ENCODE peak calls at places on chromosome 18, in seven cellular contexts. B, F, S, L, Z, W and M are unnamed samples.
A peak's percentile ranks its signal among the peaks of the same experiment; 100 is the strongest.

GRCh38 chr18:78999939-79000338 is 20.3 kb downstream of the SALL3 start:
- DNase-seq in B (no peak), F (no peak), S (no peak), L (peak; percentile 50), Z (no peak), W (no peak), M (no peak)

GRCh38 chr18:26617151-26617554 is 68.8 kb upstream of the KCTD1 start:
- DNase-seq in B (no peak), F (no peak), S (no peak), L (peak; percentile 97), Z (no peak), W (no peak), M (no peak)

GRCh38 chr18:27707201-27707600 is 469.7 kb downstream of the CDH2 start:
- DNase-seq in B (no peak), F (no peak), S (no peak), L (peak; percentile 38), Z (no peak), W (no peak), M (no peak)

GRCh38 chr18:63082661-63083531 is 236.7 kb downstream of the BCL2 start:
- DNase-seq in B (no peak), F (no peak), S (no peak), L (peak; percentile 69), Z (no peak), W (no peak), M (no peak)

GRCh38 chr18:11320981-11321380 is 171.6 kb upstream of the PIEZO2 start:
- DNase-seq in B (no peak), F (no peak), S (no peak), L (no peak), Z (no peak), W (no peak), M (no peak)

GRCh38 chr18:10051877-10052631 is 138.2 kb downstream of the VAPA start:
- DNase-seq in B (no peak), F (no peak), S (no peak), L (no peak), Z (peak; percentile 55), W (no peak), M (no peak)

GRCh38 chr18:61360440-61361383 is 27.5 kb downstream of the CDH20 start:
- DNase-seq in B (no peak), F (no peak), S (no peak), L (no peak), Z (no peak), W (no peak), M (no peak)

GRCh38 chr18:49560277-49561126 is 1.4 kb upstream of the LIPG start:
- DNase-seq in B (peak; percentile 35), F (no peak), S (peak; percentile 56), L (peak; percentile 43), Z (no peak), W (no peak), M (no peak)

GRCh38 chr18:44909191-44909719 is 228.6 kb downstream of the SETBP1 start:
- DNase-seq in B (no peak), F (no peak), S (no peak), L (peak; percentile 55), Z (no peak), W (peak; percentile 22), M (no peak)

GRCh38 chr18:70522183-70522582 is 233.3 kb downstream of the SOCS6 start:
- DNase-seq in B (no peak), F (no peak), S (no peak), L (no peak), Z (no peak), W (no peak), M (no peak)

GRCh38 chr18:48864876-48865275 is 85.9 kb downstream of the SMAD7 start:
- DNase-seq in B (no peak), F (no peak), S (no peak), L (no peak), Z (no peak), W (no peak), M (no peak)

GRCh38 chr18:731185-731584 is 18.8 kb upstream of the ENOSF1 start:
- DNase-seq in B (no peak), F (no peak), S (no peak), L (no peak), Z (no peak), W (no peak), M (no peak)

GRCh38 chr18:8696749-8697211 is 8.6 kb upstream of the MTCL1 start:
- DNase-seq in B (peak; percentile 87), F (peak; percentile 84), S (peak; percentile 68), L (peak; percentile 53), Z (peak; percentile 77), W (peak; percentile 71), M (peak; percentile 68)

GRCh38 chr18:41131050-41131449 is 824.0 kb upstream of the PIK3C3 start:
- DNase-seq in B (no peak), F (no peak), S (no peak), L (no peak), Z (no peak), W (no peak), M (no peak)

GRCh38 chr18:62964432-62964831 is 249.1 kb downstream of the PHLPP1 start:
- DNase-seq in B (no peak), F (no peak), S (no peak), L (no peak), Z (no peak), W (no peak), M (no peak)

GRCh38 chr18:24176727-24177416 is 38.0 kb downstream of the CABYR start:
- DNase-seq in B (peak; percentile 73), F (peak; percentile 34), S (peak; percentile 86), L (peak; percentile 66), Z (peak; percentile 64), W (peak; percentile 43), M (no peak)

GRCh38 chr18:11125372-11126315 is 23.7 kb downstream of the PIEZO2 start:
- DNase-seq in B (no peak), F (no peak), S (no peak), L (no peak), Z (no peak), W (no peak), M (no peak)

GRCh38 chr18:56278643-56279042 is 359.7 kb downstream of the TXNL1 start:
- DNase-seq in B (no peak), F (no peak), S (no peak), L (no peak), Z (no peak), W (no peak), M (no peak)

GRCh38 chr18:79513381-79514081 is 117.8 kb downstream of the NFATC1 start:
- DNase-seq in B (peak; percentile 2), F (peak; percentile 3), S (no peak), L (no peak), Z (no peak), W (peak; percentile 13), M (peak; percentile 5)

GRCh38 chr18:9804517-9805104 is 81.2 kb upstream of the TXNDC2 start:
- DNase-seq in B (no peak), F (no peak), S (no peak), L (no peak), Z (no peak), W (no peak), M (no peak)

GRCh38 chr18:28960146-28960545 is 783.2 kb upstream of the CDH2 start:
- DNase-seq in B (no peak), F (no peak), S (no peak), L (peak; percentile 21), Z (no peak), W (no peak), M (no peak)

GRCh38 chr18:51559902-51560287 is 362.4 kb upstream of the MEX3C start:
- DNase-seq in B (no peak), F (no peak), S (no peak), L (peak; percentile 28), Z (no peak), W (no peak), M (no peak)
- TF ChIP-seq CTCF in B (no peak), F (no peak), S (peak; percentile 4), L (peak; percentile 48), Z (no peak), W (no peak), M (no peak)

DNA sequence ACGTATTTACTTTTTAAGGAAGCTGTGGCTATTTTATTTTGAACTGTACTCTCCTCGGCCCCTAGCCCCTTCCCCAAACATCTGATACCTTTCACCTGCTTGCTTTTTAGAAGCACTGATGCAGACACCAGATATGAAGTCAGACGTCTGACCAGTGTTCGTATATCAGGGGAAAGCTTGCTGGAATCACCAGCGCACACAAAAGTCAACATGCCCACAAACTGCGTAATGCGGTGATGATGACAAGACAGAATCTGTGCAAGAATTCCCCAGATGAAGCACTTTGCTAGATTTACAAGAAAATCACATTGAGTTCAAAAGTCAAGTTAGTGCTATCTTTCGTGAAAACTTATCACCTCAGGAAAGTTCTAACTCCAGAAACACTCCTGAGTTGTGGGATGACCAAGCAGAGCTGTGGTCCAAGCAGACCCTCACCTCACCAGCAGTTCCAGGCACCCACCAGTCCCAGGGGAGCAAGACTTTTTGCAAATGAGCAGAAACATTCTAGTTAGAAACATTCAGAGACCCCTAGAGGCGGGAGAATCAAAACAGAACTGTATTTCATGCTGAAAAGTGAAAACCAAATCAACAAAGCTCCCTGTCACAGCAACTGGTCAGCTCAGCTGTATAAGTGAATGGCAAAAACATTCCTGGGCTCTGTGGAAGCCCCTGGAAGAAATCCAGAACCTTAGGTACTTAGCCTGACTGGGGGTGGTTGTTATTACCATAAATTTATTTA is 55.7 kb downstream of the INO80C start:
- DNase-seq in B (no peak), F (no peak), S (no peak), L (peak; percentile 86), Z (no peak), W (no peak), M (no peak)
- TF ChIP-seq CTCF in B (no peak), F (no peak), S (no peak), L (no peak), Z (no peak), W (no peak), M (no peak)

GRCh38 chr18:64330161-64330560 is 181.3 kb upstream of the LINC00305 start:
- DNase-seq in B (peak; percentile 16), F (no peak), S (peak; percentile 30), L (no peak), Z (no peak), W (no peak), M (no peak)
- TF ChIP-seq CTCF in B (no peak), F (no peak), S (peak; percentile 52), L (no peak), Z (no peak), W (no peak), M (no peak)

GRCh38 chr18:59839241-59839640 is 60.6 kb upstream of the PMAIP1 start:
- DNase-seq in B (no peak), F (no peak), S (no peak), L (no peak), Z (no peak), W (no peak), M (no peak)

GRCh38 chr18:59835656-59836379 is 64.0 kb upstream of the PMAIP1 start:
- DNase-seq in B (no peak), F (no peak), S (peak; percentile 38), L (no peak), Z (no peak), W (no peak), M (no peak)

GRCh38 chr18:59839931-59840685 is 59.7 kb upstream of the PMAIP1 start:
- DNase-seq in B (no peak), F (no peak), S (no peak), L (no peak), Z (no peak), W (no peak), M (no peak)

GRCh38 chr18:59834267-59834666 is 65.5 kb upstream of the PMAIP1 start:
- DNase-seq in B (no peak), F (no peak), S (no peak), L (no peak), Z (no peak), W (no peak), M (no peak)

DNA sequence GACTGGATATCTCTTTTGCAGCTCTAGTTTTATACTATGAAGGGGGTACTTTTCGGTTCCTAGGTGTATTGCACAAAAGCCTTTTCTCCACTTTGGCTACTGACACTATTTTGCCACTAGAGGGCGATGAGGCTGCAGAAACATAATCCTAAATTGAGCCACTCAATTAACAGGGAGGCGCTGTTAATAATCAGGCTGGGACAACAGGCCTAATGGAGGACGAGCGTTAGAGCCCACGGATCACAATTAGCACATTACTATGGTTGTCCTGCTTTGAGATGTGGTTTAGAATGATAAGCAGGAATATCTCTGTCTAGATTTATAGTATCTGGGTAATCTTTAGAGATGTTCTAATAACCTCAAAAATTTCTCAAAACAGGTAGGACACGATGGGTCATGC is 62.2 kb upstream of the PMAIP1 start:
- DNase-seq in B (peak; percentile 51), F (peak; percentile 36), S (peak; percentile 71), L (peak; percentile 78), Z (peak; percentile 26), W (peak; percentile 34), M (no peak)
- TF ChIP-seq CTCF in B (peak; percentile 93), F (peak; percentile 91), S (peak; percentile 94), L (peak; percentile 98), Z (peak; percentile 44), W (peak; percentile 78), M (peak; percentile 92)